ENCODE peak calls at places on chromosomes 1 and 21, in eight cellular contexts. V, J, N, C, X, E, Y and M are unnamed samples.

GRCh38 chr1:36178479-36179219 is 22.7 kb downstream of the MAP7D1 start:
- DNase-seq in V (no peak), J (no peak), N (no peak), C (peak), X (no peak), E (no peak), Y (no peak), M (no peak)

GRCh38 chr1:45260244-45260643 is 53.8 kb upstream of the ZSWIM5 start:
- DNase-seq in V (no peak), J (no peak), N (peak), C (no peak), X (no peak), E (no peak), Y (no peak), M (no peak)

GRCh38 chr1:206829875-206830274 is 35.5 kb upstream of the IL20 start:
- DNase-seq in V (no peak), J (no peak), N (no peak), C (no peak), X (no peak), E (no peak), Y (no peak), M (no peak)

GRCh38 chr1:36656838-36657237 is 174.1 kb upstream of the CSF3R start:
- DNase-seq in V (no peak), J (no peak), N (no peak), C (no peak), X (no peak), E (no peak), Y (no peak), M (no peak)

GRCh38 chr21:21712761-21713558 is 714.8 kb downstream of the NCAM2 start:
- DNase-seq in V (no peak), J (peak), N (peak), C (no peak), X (no peak), E (no peak), Y (no peak), M (no peak)

GRCh38 chr21:26124421-26124833 is 46.1 kb downstream of the APP start:
- DNase-seq in V (no peak), J (peak), N (peak), C (no peak), X (no peak), E (no peak), Y (no peak), M (no peak)

GRCh38 chr21:32545948-32546441 is 39.3 kb downstream of the TCP10L start:
- DNase-seq in V (no peak), J (peak), N (peak), C (no peak), X (no peak), E (no peak), Y (no peak), M (no peak)

GRCh38 chr1:112636597-112637256 is 17.1 kb downstream of the CAPZA1 start:
- DNase-seq in V (no peak), J (no peak), N (peak), C (no peak), X (no peak), E (no peak), Y (no peak), M (no peak)

GRCh38 chr1:81920245-81920740 is 119.6 kb downstream of the ADGRL2 start:
- DNase-seq in V (peak), J (peak), N (peak), C (peak), X (no peak), E (no peak), Y (no peak), M (no peak)

GRCh38 chr1:149915429-149916192 is 2.0 kb downstream of the SV2A start:
- DNase-seq in V (no peak), J (no peak), N (no peak), C (no peak), X (no peak), E (no peak), Y (no peak), M (no peak)

GRCh38 chr1:198901280-198901679 is 262.4 kb downstream of the PTPRC start:
- DNase-seq in V (no peak), J (no peak), N (no peak), C (no peak), X (no peak), E (no peak), Y (no peak), M (no peak)

GRCh38 chr1:216793303-216793702 is 70.1 kb upstream of the ESRRG start:
- DNase-seq in V (no peak), J (no peak), N (no peak), C (no peak), X (no peak), E (no peak), Y (no peak), M (no peak)

GRCh38 chr1:67359592-67359991 is 51.9 kb downstream of the IL12RB2 start:
- DNase-seq in V (no peak), J (no peak), N (no peak), C (no peak), X (no peak), E (no peak), Y (no peak), M (no peak)

GRCh38 chr21:26916799-26917198 is 50.1 kb downstream of the ADAMTS5 start:
- DNase-seq in V (no peak), J (no peak), N (no peak), C (no peak), X (no peak), E (no peak), Y (no peak), M (no peak)

GRCh38 chr1:43980255-43981134 is 1.5 kb downstream of the B4GALT2 start:
- DNase-seq in V (no peak), J (peak), N (peak), C (no peak), X (no peak), E (no peak), Y (no peak), M (no peak)

GRCh38 chr1:20430355-20431290 is 55.4 kb downstream of the CAMK2N1 start:
- DNase-seq in V (peak), J (peak), N (peak), C (peak), X (peak), E (peak), Y (no peak), M (peak)

GRCh38 chr1:8201331-8201861 is 116.5 kb upstream of the SLC45A1 start:
- DNase-seq in V (no peak), J (peak), N (peak), C (no peak), X (no peak), E (no peak), Y (no peak), M (no peak)

GRCh38 chr1:64111787-64112186 is 91.6 kb upstream of the UBE2U start:
- DNase-seq in V (no peak), J (no peak), N (peak), C (no peak), X (no peak), E (no peak), Y (no peak), M (no peak)

GRCh38 chr1:164660415-164661174 is 101.6 kb downstream of the PBX1 start:
- DNase-seq in V (no peak), J (peak), N (peak), C (no peak), X (no peak), E (no peak), Y (no peak), M (no peak)

GRCh38 chr21:27590271-27590670 is 623.4 kb upstream of the ADAMTS5 start:
- DNase-seq in V (no peak), J (no peak), N (peak), C (no peak), X (no peak), E (no peak), Y (peak), M (no peak)

GRCh38 chr1:183600136-183600535 is 9.9 kb upstream of the NCF2 start:
- DNase-seq in V (no peak), J (peak), N (peak), C (no peak), X (no peak), E (no peak), Y (peak), M (no peak)

GRCh38 chr1:117735045-117735992 is 129.5 kb downstream of the TENT5C start:
- DNase-seq in V (no peak), J (peak), N (peak), C (no peak), X (no peak), E (no peak), Y (no peak), M (no peak)

GRCh38 chr21:37915941-37916794 is at the start of gene KCNJ6:
- DNase-seq in V (peak), J (peak), N (peak), C (peak), X (no peak), E (no peak), Y (no peak), M (no peak)

GRCh38 chr1:63112155-63112914 is 210.0 kb upstream of the FOXD3 start:
- DNase-seq in V (no peak), J (peak), N (peak), C (no peak), X (no peak), E (no peak), Y (no peak), M (no peak)

GRCh38 chr1:174999926-175000696 is at the start of gene CACYBP:
- DNase-seq in V (no peak), J (peak), N (peak), C (peak), X (peak), E (no peak), Y (no peak), M (peak)

GRCh38 chr1:83694449-83694848 is 304.5 kb downstream of the TTLL7 start:
- DNase-seq in V (no peak), J (no peak), N (no peak), C (no peak), X (no peak), E (no peak), Y (no peak), M (no peak)

GRCh38 chr1:236741757-236742156 is 53.3 kb upstream of the MTR start:
- DNase-seq in V (no peak), J (no peak), N (no peak), C (peak), X (no peak), E (no peak), Y (no peak), M (no peak)

GRCh38 chr1:156949127-156949526 is 28.7 kb downstream of the LRRC71 start:
- DNase-seq in V (no peak), J (no peak), N (no peak), C (no peak), X (no peak), E (no peak), Y (no peak), M (no peak)

GRCh38 chr1:234649432-234650081 is 39.6 kb upstream of the IRF2BP2 start:
- DNase-seq in V (no peak), J (no peak), N (no peak), C (no peak), X (no peak), E (no peak), Y (no peak), M (no peak)

GRCh38 chr1:234743866-234744581 is 134.0 kb upstream of the IRF2BP2 start:
- DNase-seq in V (no peak), J (peak), N (peak), C (no peak), X (no peak), E (no peak), Y (no peak), M (no peak)

GRCh38 chr1:74334147-74334546 is 99.0 kb downstream of the TNNI3K start:
- DNase-seq in V (no peak), J (peak), N (no peak), C (no peak), X (no peak), E (no peak), Y (no peak), M (no peak)

GRCh38 chr1:170146861-170147260 is 1.1 kb downstream of the NTMT2 start:
- DNase-seq in V (no peak), J (no peak), N (no peak), C (no peak), X (no peak), E (no peak), Y (no peak), M (no peak)

GRCh38 chr1:187685338-187685737 is 856.6 kb downstream of the PLA2G4A start:
- DNase-seq in V (no peak), J (peak), N (peak), C (no peak), X (no peak), E (no peak), Y (no peak), M (no peak)

GRCh38 chr1:18646776-18647410 is 16.2 kb downstream of the PAX7 start:
- DNase-seq in V (no peak), J (no peak), N (no peak), C (no peak), X (no peak), E (no peak), Y (no peak), M (no peak)

GRCh38 chr1:147628441-147628840 is 41.9 kb downstream of the ACP6 start:
- DNase-seq in V (no peak), J (no peak), N (no peak), C (no peak), X (no peak), E (no peak), Y (no peak), M (no peak)

GRCh38 chr1:32702599-32703478 is at the start of gene SYNC:
- DNase-seq in V (no peak), J (peak), N (peak), C (peak), X (no peak), E (no peak), Y (peak), M (no peak)

GRCh38 chr1:112628516-112628915 is 8.9 kb downstream of the CAPZA1 start:
- DNase-seq in V (no peak), J (no peak), N (no peak), C (no peak), X (no peak), E (no peak), Y (no peak), M (no peak)

GRCh38 chr1:214471458-214471857 is 79.9 kb downstream of the PTPN14 start:
- DNase-seq in V (no peak), J (no peak), N (no peak), C (no peak), X (no peak), E (no peak), Y (no peak), M (no peak)